ENCODE peak calls at places on chromosomes 11 and 22, in nine cellular contexts. D is OCI-LY7; M is hepatocyte; S is heart left ventricle; F is upper lobe of right lung; B is CD8-positive, alpha-beta T cell; I is RWPE1; Y is heart right ventricle; X is naive thymus-derived CD4-positive, alpha-beta T cell. G is an unnamed sample.

GRCh38 chr11:69227271-69227670 is 66.7 kb upstream of the MYEOV start:
- DNase-seq in D (no peak), M (no peak), S (no peak), F (no peak), B (no peak), I (no peak), Y (no peak), X (no peak), G (no peak)

GRCh38 chr22:40418366-40419201 is 48.2 kb downstream of the SGSM3 start:
- DNase-seq in D (peak), M (no peak), S (no peak), F (no peak), B (no peak), I (no peak), Y (peak), X (no peak), G (peak)

GRCh38 chr11:94835571-94835970 is 67.4 kb downstream of the AMOTL1 start:
- DNase-seq in D (no peak), M (no peak), S (no peak), F (no peak), B (no peak), I (peak), Y (no peak), X (no peak), G (no peak)

GRCh38 chr22:46993626-46994025 is 231.2 kb downstream of the TBC1D22A start:
- DNase-seq in D (no peak), M (no peak), S (no peak), F (peak), B (no peak), I (no peak), Y (no peak), X (no peak), G (no peak)

GRCh38 chr11:116525961-116526495 is 246.8 kb downstream of the BUD13 start:
- DNase-seq in D (no peak), M (no peak), S (no peak), F (no peak), B (no peak), I (no peak), Y (no peak), X (no peak), G (no peak)

GRCh38 chr11:93689166-93689734 is 27.8 kb downstream of the CEP295 start:
- DNase-seq in D (no peak), M (no peak), S (no peak), F (no peak), B (no peak), I (no peak), Y (no peak), X (no peak), G (no peak)

GRCh38 chr11:60841797-60842687 is at the start of gene CCDC86:
- DNase-seq in D (peak), M (peak), S (peak), F (peak), B (peak), I (peak), Y (peak), X (peak), G (peak)

GRCh38 chr11:61964941-61965282 is 2.5 kb downstream of the FTH1 start:
- DNase-seq in D (no peak), M (no peak), S (no peak), F (no peak), B (no peak), I (no peak), Y (no peak), X (no peak), G (no peak)

GRCh38 chr11:119993732-119994131 is 144.2 kb downstream of the TRIM29 start:
- DNase-seq in D (no peak), M (no peak), S (peak), F (no peak), B (no peak), I (peak), Y (no peak), X (no peak), G (no peak)

GRCh38 chr11:24794064-24794463 is 297.2 kb downstream of the LUZP2 start:
- DNase-seq in D (no peak), M (no peak), S (no peak), F (no peak), B (no peak), I (no peak), Y (no peak), X (no peak), G (no peak)

GRCh38 chr22:29700206-29700948 is 19.4 kb upstream of the CABP7 start:
- DNase-seq in D (no peak), M (no peak), S (no peak), F (no peak), B (no peak), I (no peak), Y (no peak), X (no peak), G (no peak)

GRCh38 chr11:43866520-43866919 is 14.1 kb upstream of the ALKBH3 start:
- DNase-seq in D (no peak), M (no peak), S (no peak), F (no peak), B (no peak), I (no peak), Y (no peak), X (no peak), G (no peak)

GRCh38 chr22:44373234-44373633 is 60.5 kb upstream of the SHISAL1 start:
- DNase-seq in D (no peak), M (no peak), S (peak), F (peak), B (no peak), I (no peak), Y (no peak), X (no peak), G (no peak)

GRCh38 chr11:71188073-71188472 is 64.3 kb downstream of the SHANK2 start:
- DNase-seq in D (no peak), M (no peak), S (no peak), F (peak), B (no peak), I (no peak), Y (no peak), X (no peak), G (no peak)

GRCh38 chr11:92008249-92008648 is 216.4 kb upstream of the FAT3 start:
- DNase-seq in D (no peak), M (no peak), S (no peak), F (no peak), B (no peak), I (no peak), Y (no peak), X (no peak), G (no peak)

GRCh38 chr11:99513368-99513767 is 492.6 kb downstream of the CNTN5 start:
- DNase-seq in D (no peak), M (no peak), S (no peak), F (no peak), B (no peak), I (no peak), Y (no peak), X (no peak), G (no peak)
- H3K27ac ChIP-seq in D (no peak), M (no peak), S (no peak), F (no peak), B (no peak), I (no peak), Y (no peak), X (no peak), G (no peak)

GRCh38 chr11:65382036-65382803 is at the start of gene SLC25A45:
- DNase-seq in D (peak), M (peak), S (peak), F (peak), B (peak), I (peak), Y (peak), X (peak), G (peak)

GRCh38 chr11:65386307-65387081 is at the start of gene FRMD8:
- DNase-seq in D (peak), M (peak), S (peak), F (peak), B (peak), I (peak), Y (peak), X (peak), G (peak)

GRCh38 chr11:65383778-65384177 is 1.3 kb upstream of the SLC25A45 start:
- DNase-seq in D (no peak), M (no peak), S (no peak), F (no peak), B (no peak), I (no peak), Y (no peak), X (no peak), G (no peak)

GRCh38 chr11:65382804-65383368 is 440 bp upstream of the SLC25A45 start:
- DNase-seq in D (no peak), M (no peak), S (no peak), F (peak), B (no peak), I (peak), Y (no peak), X (no peak), G (no peak)

GRCh38 chr11:65384301-65384889 is 1.9 kb upstream of the SLC25A45 start:
- DNase-seq in D (no peak), M (no peak), S (no peak), F (no peak), B (no peak), I (no peak), Y (no peak), X (no peak), G (no peak)
- H3K27ac ChIP-seq in D (no peak), M (peak), S (peak), F (peak), B (peak), I (peak), Y (peak), X (peak), G (peak)

GRCh38 chr11:128564642-128565245 is 22.6 kb downstream of the ETS1 start:
- DNase-seq in D (no peak), M (no peak), S (no peak), F (no peak), B (no peak), I (no peak), Y (no peak), X (no peak), G (no peak)
- H3K27ac ChIP-seq in D (peak), M (no peak), S (no peak), F (no peak), B (no peak), I (no peak), Y (peak), X (no peak), G (no peak)

DNA sequence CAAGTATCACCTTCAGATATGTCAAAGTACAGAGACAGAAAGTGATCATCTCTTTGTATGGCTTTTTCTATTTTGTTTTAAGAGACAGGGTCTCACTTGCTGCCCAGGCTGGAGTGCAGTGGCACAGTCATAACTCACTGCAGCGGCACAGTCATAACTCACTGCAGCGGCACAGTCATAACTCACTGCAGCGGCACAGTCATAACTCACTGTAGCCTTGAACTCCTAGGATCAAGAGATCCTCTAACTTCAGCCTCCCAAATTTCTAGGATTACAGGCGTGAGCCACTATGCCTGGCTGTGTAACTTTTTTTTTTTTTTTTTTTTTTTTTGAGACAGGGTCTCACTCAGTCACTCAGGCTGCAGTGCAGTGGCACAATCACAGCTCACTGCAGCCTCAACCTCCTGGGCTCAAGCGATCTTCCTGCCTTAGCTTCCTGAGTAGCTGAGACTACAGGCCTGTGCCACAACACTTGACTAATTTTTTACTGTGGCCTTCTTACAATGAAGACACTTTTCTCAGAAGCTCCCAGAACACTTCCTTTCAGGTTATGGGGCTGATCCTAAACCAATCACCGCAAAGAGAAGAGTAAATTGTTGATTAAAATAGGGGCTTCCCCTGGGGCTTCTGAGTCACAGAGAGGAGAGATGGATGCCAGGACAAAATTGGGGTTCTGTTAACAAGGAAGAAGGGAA is 9.0 kb upstream of the HIKESHI start:
- DNase-seq in D (no peak), M (no peak), S (no peak), F (no peak), B (no peak), I (no peak), Y (no peak), X (no peak), G (no peak)
- H3K27ac ChIP-seq in D (no peak), M (no peak), S (no peak), F (no peak), B (no peak), I (no peak), Y (no peak), X (no peak), G (no peak)

GRCh38 chr11:41413843-41414242 is 45.6 kb downstream of the LRRC4C start:
- DNase-seq in D (no peak), M (no peak), S (no peak), F (no peak), B (no peak), I (no peak), Y (no peak), X (no peak), G (no peak)

DNA sequence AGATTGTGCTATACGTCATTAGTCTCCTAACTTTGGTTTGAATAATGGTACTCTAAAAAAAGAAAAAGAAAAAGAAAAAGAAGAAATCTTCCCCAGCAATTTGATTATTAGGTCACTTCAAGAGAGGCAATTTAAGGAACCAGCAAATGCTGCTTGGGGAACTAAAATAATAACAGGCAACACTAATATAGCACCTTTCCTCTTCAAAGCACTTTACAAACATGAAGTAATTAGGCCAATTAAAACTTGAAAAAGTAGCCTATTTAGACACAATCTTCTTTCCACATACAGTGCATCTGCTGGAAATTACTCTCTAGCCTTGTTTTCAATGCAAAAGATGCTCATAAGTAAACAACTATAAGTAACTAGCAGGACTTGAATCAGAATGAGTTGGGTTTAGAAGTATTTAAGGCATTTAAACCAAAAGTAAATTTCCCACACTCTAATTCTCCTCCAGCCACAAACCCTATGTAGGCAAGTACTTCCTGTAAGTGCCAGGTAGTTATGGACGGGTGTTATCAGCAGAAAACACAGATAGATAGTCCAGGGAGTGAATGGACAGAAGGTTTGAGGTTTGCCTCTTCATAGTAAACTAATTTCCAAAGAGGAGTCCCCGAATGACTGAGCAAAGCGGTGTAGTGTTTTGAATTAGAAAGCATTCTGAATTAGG is 44.5 kb downstream of the LRRC4C start:
- DNase-seq in D (no peak), M (no peak), S (no peak), F (no peak), B (no peak), I (no peak), Y (no peak), X (no peak), G (no peak)
- H3K27ac ChIP-seq in D (no peak), M (no peak), S (no peak), F (no peak), B (no peak), I (no peak), Y (no peak), X (no peak), G (no peak)

GRCh38 chr11:33721291-33721840 is 14.9 kb downstream of the CD59 start:
- DNase-seq in D (no peak), M (no peak), S (peak), F (no peak), B (no peak), I (no peak), Y (no peak), X (no peak), G (no peak)
- H3K27ac ChIP-seq in D (no peak), M (no peak), S (peak), F (peak), B (no peak), I (peak), Y (peak), X (no peak), G (no peak)

GRCh38 chr11:75565221-75565814 is 3.3 kb downstream of the SERPINH1 start:
- DNase-seq in D (no peak), M (peak), S (peak), F (no peak), B (no peak), I (no peak), Y (peak), X (no peak), G (no peak)
- H3K27ac ChIP-seq in D (no peak), M (peak), S (peak), F (peak), B (no peak), I (peak), Y (peak), X (no peak), G (no peak)

DNA sequence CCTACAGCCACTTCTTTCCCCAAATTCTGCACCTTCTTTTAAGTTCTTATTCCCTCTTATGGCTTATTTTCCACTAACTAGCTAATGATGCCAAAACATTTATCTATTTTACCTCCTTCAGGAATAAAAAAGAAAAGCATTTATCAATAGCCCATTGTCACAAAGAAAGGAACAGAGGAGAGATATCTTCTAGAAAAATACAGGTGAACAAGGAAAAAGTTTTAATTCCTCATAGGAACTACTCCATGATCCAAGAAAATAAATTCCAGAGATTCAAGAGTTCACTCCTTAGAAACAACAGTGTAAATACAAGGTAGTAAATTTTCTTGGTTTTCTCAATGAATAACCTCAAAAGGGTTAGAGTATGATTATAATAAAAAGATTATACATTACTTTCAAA is 52.6 kb upstream of the TOP3B start:
- DNase-seq in D (no peak), M (no peak), S (no peak), F (no peak), B (no peak), I (no peak), Y (no peak), X (no peak), G (no peak)
- H3K27ac ChIP-seq in D (peak), M (no peak), S (no peak), F (no peak), B (no peak), I (no peak), Y (no peak), X (no peak), G (no peak)

G was measured in caudate nucleus.